ENCODE peak calls at places on chromosomes 4 and X, in eight cellular contexts. Y is psoas muscle; V is prostate gland; N is dorsolateral prefrontal cortex; M is OCI-LY7; D is CD4-positive, CD25-positive, alpha-beta regulatory T cell; K is cardiac muscle cell; X is Karpas-422. S is an unnamed sample.

GRCh38 chrX:40380649-40381488 is 199.9 kb upstream of the ATP6AP2 start:
- DNase-seq in N (no peak), D (no peak), K (no peak), Y (no peak), X (no peak), M (no peak), V (no peak), S (no peak)

GRCh38 chr4:37023504-37023903 is 221.0 kb upstream of the NWD2 start:
- DNase-seq in X (no peak), N (no peak), D (no peak), V (no peak), M (no peak), K (no peak), Y (no peak), S (no peak)

GRCh38 chr4:19380600-19380999 is 871.1 kb upstream of the SLIT2 start:
- DNase-seq in M (no peak), K (no peak), Y (no peak), V (no peak), N (no peak), X (no peak), D (no peak), S (no peak)

GRCh38 chr4:115090483-115091075 is 22.8 kb downstream of the NDST4 start:
- DNase-seq in Y (no peak), X (peak; percentile 79), N (no peak), D (peak; percentile 10), K (peak; percentile 16), V (no peak), M (peak; percentile 56), S (peak; percentile 12)

GRCh38 chr4:139684351-139684750 is 18.7 kb downstream of the MGST2 start:
- DNase-seq in K (no peak), Y (no peak), V (no peak), N (no peak), M (no peak), X (no peak), D (no peak), S (no peak)

GRCh38 chrX:1137531-1137930 is 74.9 kb downstream of the CRLF2 start:
- DNase-seq in M (no peak), V (no peak), K (no peak), Y (no peak), N (no peak), X (no peak), D (no peak), S (no peak)

GRCh38 chr4:147103403-147103946 is 157.8 kb upstream of the TTC29 start:
- DNase-seq in K (peak; percentile 90), N (no peak), M (no peak), X (no peak), V (no peak), Y (peak; percentile 58), D (no peak), S (peak; percentile 89)

GRCh38 chrX:50967734-50968133 is 57.2 kb downstream of the BMP15 start:
- DNase-seq in V (no peak), N (no peak), D (no peak), M (no peak), K (no peak), X (no peak), Y (no peak), S (no peak)

GRCh38 chrX:9885150-9885549 is 82.0 kb upstream of the CLDN34 start:
- DNase-seq in N (peak; percentile 81), Y (peak; percentile 34), M (peak; percentile 44), V (peak; percentile 35), D (peak; percentile 57), K (peak; percentile 77), X (peak; percentile 88), S (no peak)

GRCh38 chrX:67726028-67726427 is 182.2 kb downstream of the AR start:
- DNase-seq in D (no peak), M (no peak), K (no peak), N (no peak), X (no peak), Y (no peak), V (no peak), S (no peak)

GRCh38 chr4:82842593-82842992 is 44.0 kb upstream of the SCD5 start:
- DNase-seq in M (peak; percentile 16), Y (no peak), D (peak; percentile 8), K (peak; percentile 28), X (no peak), N (no peak), V (no peak), S (peak; percentile 8)

GRCh38 chrX:20514358-20514757 is 247.6 kb upstream of the RPS6KA3 start:
- DNase-seq in V (no peak), M (no peak), X (no peak), D (no peak), N (no peak), K (peak; percentile 69), Y (no peak), S (peak; percentile 34)

GRCh38 chr4:153521995-153522799 is 56.0 kb downstream of the TMEM131L start:
- DNase-seq in M (peak; percentile 25), V (no peak), N (no peak), Y (no peak), D (peak; percentile 92), K (no peak), X (no peak), S (no peak)

GRCh38 chr4:7332216-7333023 is 102.3 kb downstream of the PSAPL1 start:
- DNase-seq in Y (peak; percentile 32), X (no peak), M (no peak), V (no peak), D (no peak), K (peak; percentile 85), N (no peak), S (peak; percentile 77)

GRCh38 chrX:153438522-153438921 is 7.3 kb downstream of the TREX2 start:
- DNase-seq in X (peak; percentile 60), V (no peak), D (peak; percentile 8), K (peak; percentile 55), M (peak; percentile 48), Y (no peak), N (no peak), S (no peak)

GRCh38 chrX:45774961-45775360 is 574.3 kb upstream of the DIPK2B start:
- DNase-seq in X (no peak), Y (peak; percentile 26), V (no peak), K (peak; percentile 83), M (no peak), N (no peak), D (no peak), S (no peak)

DNA sequence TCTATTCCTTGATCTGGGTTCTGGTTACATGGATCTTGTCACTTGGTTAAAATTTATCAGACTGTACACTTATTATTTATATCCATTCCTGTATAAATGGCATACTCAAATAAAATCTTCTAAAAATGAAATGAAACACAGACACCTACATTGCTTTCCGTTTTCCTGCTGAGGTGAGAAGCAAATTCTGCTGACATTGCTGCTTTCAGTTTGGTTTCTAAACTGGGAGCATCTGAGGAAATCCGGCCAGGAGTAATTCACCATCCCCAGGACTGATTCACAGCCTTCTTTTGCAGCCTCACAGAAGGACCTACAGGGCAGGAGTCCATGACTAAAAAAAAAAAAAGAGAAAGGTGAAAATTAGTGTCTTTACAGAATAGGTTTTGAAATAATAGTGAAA is 93.6 kb downstream of the CORIN start:
- DNase-seq in M (no peak), V (no peak), N (no peak), Y (no peak), D (no peak), X (no peak), K (no peak), S (no peak)
- H3K4me3 ChIP-seq in M (no peak overlapping the region), V (no peak overlapping the region), N (no peak overlapping the region), Y (no peak overlapping the region), D (no peak overlapping the region), X (no peak overlapping the region), K (no peak overlapping the region), S (no peak overlapping the region)

GRCh38 chr4:81621490-81621889 is 149.8 kb upstream of the RASGEF1B start:
- DNase-seq in X (peak; percentile 48), N (no peak), V (no peak), D (no peak), K (no peak), Y (no peak), M (peak; percentile 73), S (no peak)

GRCh38 chr4:81620442-81620841 is 148.7 kb upstream of the RASGEF1B start:
- DNase-seq in Y (no peak), V (no peak), X (no peak), M (no peak), K (no peak), D (no peak), N (no peak), S (no peak)

GRCh38 chr4:81623434-81623833 is 151.7 kb upstream of the RASGEF1B start:
- DNase-seq in V (no peak), K (no peak), X (no peak), Y (no peak), N (no peak), D (no peak), M (no peak), S (no peak)

GRCh38 chr4:81622028-81622427 is 150.3 kb upstream of the RASGEF1B start:
- DNase-seq in N (no peak), Y (no peak), M (no peak), D (no peak), K (no peak), V (no peak), X (no peak), S (no peak)

GRCh38 chr4:81622474-81623198 is 150.9 kb upstream of the RASGEF1B start:
- DNase-seq in D (no peak), M (no peak), V (no peak), X (no peak), N (no peak), Y (no peak), K (no peak), S (no peak)
- H3K4me3 ChIP-seq in D (no peak overlapping the region), M (no peak overlapping the region), V (no peak overlapping the region), X (no peak overlapping the region), N (no peak overlapping the region), Y (no peak overlapping the region), K (no peak overlapping the region), S (no peak overlapping the region)

DNA sequence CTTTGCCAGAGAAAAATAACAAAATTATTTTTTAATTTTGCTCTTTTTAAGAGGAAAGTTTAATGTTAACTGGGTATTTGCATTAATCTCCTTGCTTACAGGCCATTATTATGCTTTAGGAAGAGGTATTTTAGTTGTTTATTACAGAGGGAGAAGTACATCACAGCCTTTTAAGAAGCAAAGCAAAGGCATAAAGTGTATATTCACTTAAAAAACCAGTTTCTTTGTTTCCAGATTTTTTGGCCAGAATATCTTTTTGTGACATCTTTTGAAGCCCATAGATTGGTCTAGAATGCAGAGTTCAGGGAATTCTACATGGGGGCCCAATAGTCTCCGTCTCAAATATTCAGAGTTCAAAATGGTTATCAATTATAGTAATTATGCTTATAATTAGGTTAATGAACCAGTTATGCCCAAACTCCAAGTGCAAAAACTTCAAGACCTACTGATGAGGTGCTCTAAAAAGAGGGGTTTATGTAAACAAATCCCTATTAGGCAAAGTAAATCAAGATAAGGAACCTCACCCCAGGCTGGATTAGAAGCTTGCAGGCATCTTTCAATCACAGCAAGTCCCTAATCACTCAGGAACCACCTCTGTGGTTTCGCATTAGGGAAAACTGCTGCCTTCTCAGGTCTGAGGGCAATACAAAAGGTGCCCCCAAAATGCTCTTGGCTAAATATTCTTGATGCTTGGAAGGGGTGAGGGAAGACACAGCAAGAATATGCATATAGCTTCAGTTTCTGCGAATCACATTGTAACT is 1.4 kb downstream of the CXXC4 start:
- DNase-seq in M (no peak), K (no peak), Y (no peak), V (no peak), D (no peak), X (no peak), N (no peak), S (no peak)
- H3K4me3 ChIP-seq in M (no peak overlapping the region), K (peak overlapping the region; percentile 82), Y (no peak overlapping the region), V (no peak overlapping the region), D (no peak overlapping the region), X (no peak overlapping the region), N (peak overlapping the region; percentile 68), S (no peak overlapping the region)

DNA sequence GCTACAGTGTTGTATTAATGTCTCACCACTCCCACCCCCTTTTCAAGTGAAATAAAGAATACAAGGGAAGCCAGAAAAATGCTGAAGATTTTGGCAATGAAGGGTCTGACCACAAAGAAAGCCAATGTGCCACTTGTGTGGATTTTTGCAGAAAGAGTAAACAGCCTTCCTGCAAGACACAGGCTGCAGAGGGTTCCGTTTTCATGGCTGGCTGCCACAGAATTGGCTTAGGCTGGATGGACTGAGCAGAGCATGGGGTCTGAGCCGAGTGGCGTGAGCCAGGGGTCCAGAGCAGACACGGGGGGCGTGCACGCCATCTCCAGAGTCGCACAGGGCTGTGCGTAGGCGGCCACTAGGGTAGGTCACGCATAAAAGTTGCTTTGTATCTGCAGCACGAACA is 69.2 kb downstream of the MTNR1A start:
- DNase-seq in Y (no peak), D (no peak), N (no peak), K (peak; percentile 20), M (no peak), V (no peak), X (no peak), S (peak; percentile 26)
- H3K4me3 ChIP-seq in Y (no peak overlapping the region), D (no peak overlapping the region), N (peak overlapping the region; percentile 34), K (no peak overlapping the region), M (no peak overlapping the region), V (no peak overlapping the region), X (no peak overlapping the region), S (peak overlapping the region; percentile 46)

S was measured in astrocyte of the cerebellum.